ENCODE peak calls at places on chromosomes 5 and 9, in five cellular contexts. X is WERI-Rb-1, C is H7, O is ovary, S is IMR-90. J is an unnamed sample. For H3K27me3, the result is how much of the 10 kb centered on the place peaks cover.

GRCh38 chr9:88733651-88734470 is 198.9 kb downstream of the NXNL2 start:
- DNase-seq in X (no peak), C (no peak), O (no peak), S (peak), J (peak)

GRCh38 chr9:27247756-27248155 is 49.2 kb downstream of the EQTN start:
- DNase-seq in X (peak), O (no peak), S (peak), C (peak), J (no peak)

GRCh38 chr5:41650131-41650530 is 139.7 kb upstream of the PLCXD3 start:
- DNase-seq in S (no peak), C (no peak), X (no peak), O (no peak), J (no peak)

GRCh38 chr9:93126825-93127368 is 7.2 kb downstream of the NINJ1 start:
- DNase-seq in C (peak), O (no peak), X (no peak), S (no peak), J (peak)

GRCh38 chr5:107555425-107556090 is 115.2 kb downstream of the EFNA5 start:
- DNase-seq in O (no peak), C (no peak), X (no peak), S (peak), J (no peak)

GRCh38 chr9:18682907-18683306 is 209.0 kb downstream of the ADAMTSL1 start:
- DNase-seq in C (no peak), X (no peak), S (no peak), O (no peak), J (no peak)

GRCh38 chr5:149959406-149960236 is 937 bp upstream of the SLC26A2 start:
- DNase-seq in X (peak), S (peak), O (no peak), C (peak), J (no peak)

GRCh38 chr5:1667648-1668140 is 131.9 kb downstream of the MRPL36 start:
- DNase-seq in S (no peak), O (no peak), C (peak), X (no peak), J (no peak)

GRCh38 chr5:14428302-14429081 is 153.1 kb upstream of the OTULINL start:
- DNase-seq in S (peak), X (no peak), C (no peak), O (no peak), J (no peak)

GRCh38 chr5:159785639-159786038 is 130.6 kb upstream of the ADRA1B start:
- DNase-seq in C (no peak), O (no peak), S (peak), X (no peak), J (no peak)

GRCh38 chr9:5586391-5586802 is 42.5 kb upstream of the RIC1 start:
- DNase-seq in X (no peak), S (peak), C (no peak), O (no peak), J (no peak)

GRCh38 chr9:137095664-137096517 is 9.1 kb downstream of the MAN1B1 start:
- DNase-seq in C (no peak), X (peak), O (no peak), S (no peak), J (no peak)

GRCh38 chr9:11457809-11458785 is 845.3 kb upstream of the PTPRD start:
- DNase-seq in C (peak), O (no peak), S (no peak), X (peak), J (no peak)

GRCh38 chr5:36950586-36951457 is 74.3 kb downstream of the NIPBL start:
- DNase-seq in O (no peak), C (no peak), S (peak), X (no peak), J (no peak)

GRCh38 chr5:58459276-58459859 is 518 bp downstream of the PLK2 start:
- DNase-seq in O (peak), C (no peak), S (peak), X (no peak), J (no peak)

GRCh38 chr9:37761511-37761910 is 7.9 kb downstream of the TRMT10B start:
- DNase-seq in O (no peak), C (no peak), S (peak), X (no peak), J (no peak)

GRCh38 chr5:138542120-138542955 is 698 bp downstream of the ETF1 start:
- DNase-seq in C (peak), X (no peak), S (peak), O (no peak), J (no peak)

GRCh38 chr9:90466481-90466880 is 176.1 kb downstream of the DIRAS2 start:
- DNase-seq in O (no peak), C (no peak), X (no peak), S (no peak), J (no peak)

GRCh38 chr5:111252799-111253564 is 28.8 kb downstream of the CAMK4 start:
- DNase-seq in O (no peak), C (no peak), S (no peak), X (no peak), J (no peak)

GRCh38 chr9:17120203-17120602 is 14.6 kb upstream of the CNTLN start:
- DNase-seq in X (no peak), C (no peak), S (no peak), O (no peak), J (no peak)

GRCh38 chr9:133273819-133274218 is 1.2 kb downstream of the ABO start:
- DNase-seq in X (no peak), S (no peak), O (no peak), C (no peak), J (no peak)
- H3K27me3 ChIP-seq in X (under half), S (half or more), O (under half), C (under half), J (under half)

GRCh38 chr9:132514821-132515220 is 67.6 kb upstream of the BARHL1 start:
- DNase-seq in C (no peak), X (no peak), S (no peak), O (no peak), J (no peak)
- H3K27me3 ChIP-seq in C (under half), X (under half), S (half or more), O (under half), J (under half)

DNA sequence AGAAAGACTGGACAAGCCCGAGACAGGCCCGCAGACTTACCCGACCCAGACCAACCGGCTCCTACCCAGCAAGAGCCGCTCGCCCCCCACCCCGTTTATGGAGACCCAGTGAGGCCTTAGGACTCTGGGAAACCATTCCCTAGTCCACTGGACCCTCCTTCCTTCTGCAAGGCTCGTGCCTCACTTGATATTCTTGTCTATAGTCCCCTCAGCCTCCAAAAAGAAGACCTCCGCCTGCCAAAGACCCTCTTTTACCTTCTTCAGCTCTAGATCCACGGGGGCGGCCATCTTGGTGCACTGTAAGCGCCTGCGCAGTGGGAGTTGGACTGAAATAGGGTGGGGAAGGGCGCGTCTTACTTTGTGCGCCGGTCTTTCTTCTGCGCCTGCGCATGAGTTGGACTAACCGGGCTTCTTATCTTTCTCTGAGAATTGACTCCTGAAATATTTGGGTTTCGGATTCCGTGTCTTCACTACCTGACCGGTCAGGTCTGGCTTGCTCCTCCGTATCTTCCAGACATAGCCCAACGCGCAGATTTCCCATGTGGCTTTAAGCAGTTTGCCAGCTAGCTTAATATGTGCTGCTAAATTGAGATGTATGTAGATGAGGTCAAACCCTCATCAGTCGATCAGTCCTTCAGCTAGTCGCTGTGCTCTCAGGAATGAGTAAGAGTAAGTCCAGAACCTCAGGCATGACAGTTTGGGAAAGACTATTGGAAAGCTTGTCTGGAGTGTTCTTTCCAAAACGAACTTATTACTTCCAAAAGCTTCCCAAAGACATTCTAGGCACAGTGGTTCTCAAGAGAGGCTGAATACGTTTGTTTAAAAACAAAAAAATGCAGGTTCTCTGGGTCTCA is at the start of gene PFDN1:
- DNase-seq in C (peak), S (peak), X (peak), O (peak), J (peak)
- H3K27me3 ChIP-seq in C (under half), S (under half), X (under half), O (under half), J (under half)

DNA sequence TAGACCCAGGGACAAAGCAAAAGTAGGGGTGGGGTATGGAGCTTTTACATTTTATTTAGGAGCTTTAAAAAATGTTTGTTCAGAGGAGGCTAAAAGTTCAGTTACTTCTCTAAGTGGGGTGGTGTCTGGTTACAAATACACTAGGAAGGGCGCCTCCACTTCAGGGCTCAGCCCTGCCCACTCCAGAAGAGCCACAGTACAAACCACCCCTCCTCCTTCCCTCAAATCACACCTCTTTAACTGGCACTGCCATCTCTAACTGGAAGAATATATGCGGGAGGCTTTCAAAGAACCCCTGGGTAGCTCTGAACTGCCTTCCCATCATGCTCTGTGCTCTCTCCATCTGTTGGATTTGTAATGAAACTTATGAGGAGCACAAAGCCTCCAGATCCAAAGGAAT is 98.8 kb upstream of the NFIB start:
- DNase-seq in S (no peak), X (no peak), C (no peak), O (no peak), J (no peak)
- H3K27me3 ChIP-seq in S (under half), X (under half), C (under half), O (under half), J (under half)

GRCh38 chr5:2749514-2750025 is 1.9 kb downstream of the IRX2 start:
- DNase-seq in O (no peak), C (peak), X (no peak), S (no peak), J (no peak)

GRCh38 chr5:2750026-2750757 is 1.3 kb downstream of the IRX2 start:
- DNase-seq in X (no peak), C (peak), O (no peak), S (no peak), J (no peak)

GRCh38 chr5:2752059-2752874 is 790 bp upstream of the IRX2 start:
- DNase-seq in O (no peak), S (no peak), X (peak), C (peak), J (no peak)

GRCh38 chr5:2751592-2752021 is at the start of gene IRX2:
- DNase-seq in C (peak), X (peak), O (no peak), S (peak), J (peak)

GRCh38 chr5:2750758-2751464 is 566 bp downstream of the IRX2 start:
- DNase-seq in O (no peak), C (peak), S (no peak), X (peak), J (no peak)
- H3K27me3 ChIP-seq in O (under half), C (half or more), S (under half), X (half or more), J (half or more)

GRCh38 chr5:167661605-167662004 is 629.8 kb upstream of the WWC1 start:
- DNase-seq in O (no peak), S (no peak), X (no peak), C (no peak), J (no peak)

GRCh38 chr5:167652690-167653089 is 638.8 kb upstream of the WWC1 start:
- DNase-seq in O (no peak), S (peak), C (no peak), X (no peak), J (no peak)

GRCh38 chr5:167653645-167654106 is 637.8 kb upstream of the WWC1 start:
- DNase-seq in C (no peak), O (no peak), X (no peak), S (peak), J (no peak)

GRCh38 chr5:167658890-167659289 is 632.6 kb upstream of the WWC1 start:
- DNase-seq in X (no peak), S (peak), C (no peak), O (no peak), J (no peak)

GRCh38 chr5:167657016-167657415 is 634.4 kb upstream of the WWC1 start:
- DNase-seq in O (no peak), X (no peak), C (no peak), S (no peak), J (no peak)
- H3K27me3 ChIP-seq in O (under half), X (under half), C (under half), S (under half), J (under half)

GRCh38 chr5:155728857-155729683 is 597.9 kb upstream of the SGCD start:
- DNase-seq in S (no peak), C (peak), O (no peak), X (peak), J (peak)

GRCh38 chr5:155726267-155726666 is 600.7 kb upstream of the SGCD start:
- DNase-seq in O (peak), X (no peak), C (peak), S (peak), J (no peak)

GRCh38 chr5:155729684-155730059 is 597.3 kb upstream of the SGCD start:
- DNase-seq in O (peak), X (no peak), S (no peak), C (peak), J (peak)

GRCh38 chr5:155727512-155728145 is 599.3 kb upstream of the SGCD start:
- DNase-seq in S (no peak), C (no peak), O (no peak), X (no peak), J (no peak)

DNA sequence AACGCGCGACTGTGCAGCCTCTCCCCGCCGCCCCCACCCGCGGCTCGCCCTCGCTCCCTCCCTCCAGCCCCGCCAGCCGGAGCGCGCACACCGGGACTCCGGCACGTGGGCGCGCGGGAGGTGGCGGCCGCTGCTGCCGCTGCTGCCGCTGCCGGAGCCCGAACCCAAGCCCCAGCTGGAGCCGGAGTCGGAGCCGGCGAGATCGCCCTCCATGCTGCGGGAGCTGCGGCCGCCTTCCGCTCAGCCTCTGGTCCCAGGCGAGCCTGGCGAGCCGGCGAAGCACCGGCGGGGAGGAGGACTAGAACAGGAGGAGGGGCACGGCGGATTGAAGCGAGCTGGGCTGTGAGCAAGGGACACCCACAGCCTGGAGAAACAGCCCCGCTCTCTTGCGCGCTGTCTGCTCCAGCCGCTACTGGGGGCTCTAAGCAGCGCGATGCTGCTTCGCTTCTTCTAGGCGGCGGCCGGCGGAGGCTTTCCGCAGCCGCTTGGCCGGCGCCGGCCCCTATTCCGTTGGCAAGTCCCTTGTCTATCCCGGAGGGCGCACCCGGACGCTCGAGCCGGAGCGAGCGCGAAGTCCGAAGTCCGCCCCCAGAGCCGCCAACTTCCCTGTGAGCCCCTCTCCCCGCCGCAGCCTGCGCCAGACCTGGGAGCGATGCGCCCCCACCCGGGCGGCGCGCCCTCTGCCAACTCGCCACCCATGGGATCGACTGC is 598.7 kb upstream of the SGCD start:
- DNase-seq in C (peak), X (peak), O (peak), S (peak), J (peak)
- H3K27me3 ChIP-seq in C (half or more), X (under half), O (under half), S (under half), J (half or more)

DNA sequence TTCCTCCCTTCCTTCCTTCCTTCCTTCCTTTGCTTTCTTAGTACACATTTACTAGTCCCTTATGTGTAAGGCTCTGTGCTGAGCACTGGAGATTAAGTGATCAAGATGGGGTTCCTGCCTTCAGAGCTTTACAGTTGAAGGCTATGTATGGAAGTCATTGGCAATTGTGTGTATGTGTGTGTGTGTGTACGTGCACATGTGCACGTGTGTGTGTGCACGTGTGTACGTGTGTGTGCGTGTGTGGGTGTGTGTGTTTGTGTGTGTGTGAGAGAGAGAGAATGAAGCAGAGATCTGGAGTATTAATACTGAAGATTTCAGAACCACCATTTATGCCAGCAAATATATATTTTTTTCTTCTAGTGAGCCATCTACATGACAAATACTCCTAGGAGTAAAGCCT is 184.9 kb upstream of the NFIB start:
- DNase-seq in O (no peak), C (no peak), X (no peak), S (no peak), J (no peak)
- H3K27me3 ChIP-seq in O (under half), C (under half), X (under half), S (under half), J (under half)